ENCODE peak calls at places on chromosome 21, in four cellular contexts. One of them, this sample, is unnamed.

GRCh38 chr21:27513016-27513415 is 546.1 kb upstream of the ADAMTS5 start:
- DNase-seq in colonic mucosa: no peak
- DNase-seq in lower leg skin: no peak
- DNase-seq in psoas muscle: no peak
- DNase-seq in this sample: no peak

GRCh38 chr21:34835526-34835925 is 166.7 kb downstream of the CLIC6 start:
- DNase-seq in colonic mucosa: no peak
- DNase-seq in psoas muscle: peak; percentile 57
- DNase-seq in lower leg skin: peak; percentile 93
- DNase-seq in this sample: no peak

GRCh38 chr21:44846485-44847260 is 26.8 kb downstream of the PTTG1IP start:
- DNase-seq in psoas muscle: peak; percentile 59
- DNase-seq in colonic mucosa: peak; percentile 59
- DNase-seq in lower leg skin: peak; percentile 94
- DNase-seq in this sample: peak; percentile 45

GRCh38 chr21:31282095-31282709 is 61.9 kb downstream of the TIAM1 start:
- DNase-seq in colonic mucosa: no peak
- DNase-seq in psoas muscle: peak; percentile 15
- DNase-seq in lower leg skin: no peak
- DNase-seq in this sample: peak; percentile 35

GRCh38 chr21:43869486-43870325 is 4.7 kb downstream of the AGPAT3 start:
- DNase-seq in colonic mucosa: no peak
- DNase-seq in lower leg skin: no peak
- DNase-seq in psoas muscle: no peak
- DNase-seq in this sample: no peak

GRCh38 chr21:41840880-41841279 is 38.3 kb downstream of the PRDM15 start:
- DNase-seq in psoas muscle: no peak
- DNase-seq in colonic mucosa: no peak
- DNase-seq in lower leg skin: no peak
- DNase-seq in this sample: no peak

GRCh38 chr21:42395910-42396625 is at the start of gene TMPRSS3:
- DNase-seq in colonic mucosa: no peak
- DNase-seq in psoas muscle: no peak
- DNase-seq in lower leg skin: no peak
- DNase-seq in this sample: no peak

GRCh38 chr21:40425981-40426380 is 421.0 kb downstream of the DSCAM start:
- DNase-seq in psoas muscle: no peak
- DNase-seq in lower leg skin: no peak
- DNase-seq in colonic mucosa: no peak
- DNase-seq in this sample: no peak

GRCh38 chr21:21200939-21201610 is 202.9 kb downstream of the NCAM2 start:
- DNase-seq in colonic mucosa: no peak
- DNase-seq in lower leg skin: no peak
- DNase-seq in psoas muscle: no peak
- DNase-seq in this sample: no peak

GRCh38 chr21:35026617-35027557 is 22.2 kb downstream of the RUNX1 start:
- DNase-seq in lower leg skin: peak; percentile 92
- DNase-seq in colonic mucosa: peak; percentile 63
- DNase-seq in psoas muscle: peak; percentile 66
- DNase-seq in this sample: peak; percentile 73

GRCh38 chr21:44439211-44439600 is 16.1 kb upstream of the LRRC3 start:
- DNase-seq in psoas muscle: no peak
- DNase-seq in colonic mucosa: no peak
- DNase-seq in lower leg skin: peak; percentile 60
- DNase-seq in this sample: no peak

GRCh38 chr21:28393279-28393678 is 599.4 kb downstream of the LTN1 start:
- DNase-seq in colonic mucosa: peak; percentile 71
- DNase-seq in psoas muscle: no peak
- DNase-seq in lower leg skin: no peak
- DNase-seq in this sample: peak; percentile 59

GRCh38 chr21:34592120-34592561 is 22.8 kb downstream of the RCAN1 start:
- DNase-seq in lower leg skin: no peak
- DNase-seq in psoas muscle: peak; percentile 27
- DNase-seq in colonic mucosa: peak; percentile 71
- DNase-seq in this sample: peak; percentile 73

DNA sequence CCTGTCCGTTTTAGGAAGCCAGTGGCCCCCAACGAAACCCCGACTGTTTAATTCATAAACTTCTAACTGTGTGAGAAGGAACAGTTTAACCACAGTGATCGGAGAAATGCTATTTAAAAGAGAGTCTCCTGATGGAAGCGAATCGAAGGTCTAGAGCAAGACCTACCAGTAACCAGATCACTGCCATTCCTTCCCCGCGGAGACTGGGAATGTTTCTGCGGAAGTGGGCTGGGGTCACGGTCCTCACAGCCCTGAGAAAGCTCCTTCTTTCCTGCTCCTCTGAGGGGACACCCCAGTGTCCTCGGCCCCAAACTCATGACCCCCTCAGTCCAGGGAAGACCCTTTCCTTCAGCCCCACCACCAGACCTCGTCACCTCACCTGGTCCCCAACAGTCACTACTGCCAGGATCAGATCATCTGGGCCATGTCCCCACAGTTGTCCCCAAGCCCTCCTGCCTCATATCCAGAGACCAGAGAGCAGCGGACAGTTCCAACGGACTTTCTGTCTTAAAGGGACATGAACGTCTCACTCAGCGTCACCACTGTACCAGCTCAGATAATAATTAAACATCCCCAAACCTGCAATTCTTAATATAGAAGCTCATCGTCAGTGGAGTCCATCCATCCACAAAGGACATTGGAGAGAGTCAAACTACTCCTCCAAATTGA is at the start of gene TCP10L:
- DNase-seq in colonic mucosa: no peak
- DNase-seq in lower leg skin: no peak
- DNase-seq in psoas muscle: no peak
- DNase-seq in this sample: no peak
- H3K4me3 ChIP-seq in colonic mucosa: no peak within 1 kb of the TSS
- H3K4me3 ChIP-seq in lower leg skin: no peak within 1 kb of the TSS
- H3K4me3 ChIP-seq in psoas muscle: no peak within 1 kb of the TSS
- H3K4me3 ChIP-seq in this sample: no peak within 1 kb of the TSS

DNA sequence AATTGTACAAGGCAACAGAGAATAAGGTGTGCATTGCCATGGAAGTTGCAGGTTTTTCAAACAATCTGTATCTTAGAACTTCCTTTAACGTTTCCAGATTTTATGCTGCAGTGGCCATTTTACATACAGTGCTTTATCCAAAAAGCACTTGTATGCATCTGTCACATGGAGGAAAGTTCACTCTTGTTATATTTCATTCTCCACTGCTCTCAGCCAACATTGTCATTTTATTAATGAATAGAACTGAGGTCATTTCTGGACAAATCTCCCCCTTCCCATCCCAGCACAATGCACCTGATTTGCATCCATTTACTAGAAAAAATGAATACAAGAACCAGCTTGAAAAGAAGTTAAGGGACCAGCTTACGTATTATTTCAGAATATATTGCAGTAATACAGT is 342.0 kb downstream of the USP25 start:
- DNase-seq in psoas muscle: no peak
- DNase-seq in lower leg skin: no peak
- DNase-seq in colonic mucosa: no peak
- DNase-seq in this sample: no peak
- H3K4me3 ChIP-seq in psoas muscle: no peak overlapping the region
- H3K4me3 ChIP-seq in lower leg skin: no peak overlapping the region
- H3K4me3 ChIP-seq in colonic mucosa: no peak overlapping the region
- H3K4me3 ChIP-seq in this sample: no peak overlapping the region

GRCh38 chr21:45853703-45854342 is 127.7 kb upstream of the COL6A1 start:
- DNase-seq in psoas muscle: no peak
- DNase-seq in colonic mucosa: no peak
- DNase-seq in lower leg skin: peak; percentile 50
- DNase-seq in this sample: no peak

GRCh38 chr21:45855248-45855801 is 126.2 kb upstream of the COL6A1 start:
- DNase-seq in psoas muscle: no peak
- DNase-seq in lower leg skin: peak; percentile 49
- DNase-seq in colonic mucosa: no peak
- DNase-seq in this sample: no peak

GRCh38 chr21:45856422-45856821 is 125.1 kb upstream of the COL6A1 start:
- DNase-seq in psoas muscle: no peak
- DNase-seq in colonic mucosa: no peak
- DNase-seq in lower leg skin: peak; percentile 67
- DNase-seq in this sample: no peak

GRCh38 chr21:45852886-45853400 is 128.6 kb upstream of the COL6A1 start:
- DNase-seq in psoas muscle: no peak
- DNase-seq in colonic mucosa: no peak
- DNase-seq in lower leg skin: peak; percentile 42
- DNase-seq in this sample: no peak

DNA sequence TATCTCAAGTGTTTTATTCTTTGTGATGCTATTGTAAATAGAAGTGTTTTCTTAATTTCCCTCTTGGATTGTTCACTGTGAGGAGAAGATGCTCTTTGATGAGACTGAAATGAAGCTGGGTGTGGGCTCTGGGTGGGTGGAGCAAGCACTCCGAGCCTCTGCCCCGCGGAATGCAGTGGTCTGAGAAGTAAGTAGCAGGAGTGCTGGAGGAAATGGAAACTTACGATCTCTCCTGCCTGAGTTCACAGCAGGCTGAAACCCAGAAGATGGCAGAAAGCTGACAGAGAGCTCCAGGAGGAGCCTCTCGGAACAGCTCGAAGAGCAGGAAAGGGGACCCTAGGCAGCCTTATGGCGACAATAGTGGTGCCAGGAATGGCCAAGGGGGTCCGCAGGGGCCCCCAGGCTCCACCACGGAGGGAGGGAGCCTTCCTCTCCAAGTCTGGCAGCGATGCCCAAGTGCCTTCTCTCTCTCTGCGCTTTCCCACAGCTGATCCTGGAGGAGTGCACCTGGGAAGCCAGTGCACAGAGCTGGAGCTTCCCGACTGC is 126.8 kb upstream of the COL6A1 start:
- DNase-seq in lower leg skin: peak; percentile 49
- DNase-seq in colonic mucosa: no peak
- DNase-seq in psoas muscle: no peak
- DNase-seq in this sample: no peak
- H3K4me3 ChIP-seq in lower leg skin: no peak overlapping the region
- H3K4me3 ChIP-seq in colonic mucosa: no peak overlapping the region
- H3K4me3 ChIP-seq in psoas muscle: no peak overlapping the region
- H3K4me3 ChIP-seq in this sample: no peak overlapping the region

GRCh38 chr21:36478941-36479340 is 981 bp downstream of the CLDN14 start:
- DNase-seq in psoas muscle: no peak
- DNase-seq in lower leg skin: no peak
- DNase-seq in colonic mucosa: no peak
- DNase-seq in this sample: no peak
- H3K4me3 ChIP-seq in psoas muscle: no peak overlapping the region
- H3K4me3 ChIP-seq in lower leg skin: no peak overlapping the region
- H3K4me3 ChIP-seq in colonic mucosa: no peak overlapping the region
- H3K4me3 ChIP-seq in this sample: no peak overlapping the region

DNA sequence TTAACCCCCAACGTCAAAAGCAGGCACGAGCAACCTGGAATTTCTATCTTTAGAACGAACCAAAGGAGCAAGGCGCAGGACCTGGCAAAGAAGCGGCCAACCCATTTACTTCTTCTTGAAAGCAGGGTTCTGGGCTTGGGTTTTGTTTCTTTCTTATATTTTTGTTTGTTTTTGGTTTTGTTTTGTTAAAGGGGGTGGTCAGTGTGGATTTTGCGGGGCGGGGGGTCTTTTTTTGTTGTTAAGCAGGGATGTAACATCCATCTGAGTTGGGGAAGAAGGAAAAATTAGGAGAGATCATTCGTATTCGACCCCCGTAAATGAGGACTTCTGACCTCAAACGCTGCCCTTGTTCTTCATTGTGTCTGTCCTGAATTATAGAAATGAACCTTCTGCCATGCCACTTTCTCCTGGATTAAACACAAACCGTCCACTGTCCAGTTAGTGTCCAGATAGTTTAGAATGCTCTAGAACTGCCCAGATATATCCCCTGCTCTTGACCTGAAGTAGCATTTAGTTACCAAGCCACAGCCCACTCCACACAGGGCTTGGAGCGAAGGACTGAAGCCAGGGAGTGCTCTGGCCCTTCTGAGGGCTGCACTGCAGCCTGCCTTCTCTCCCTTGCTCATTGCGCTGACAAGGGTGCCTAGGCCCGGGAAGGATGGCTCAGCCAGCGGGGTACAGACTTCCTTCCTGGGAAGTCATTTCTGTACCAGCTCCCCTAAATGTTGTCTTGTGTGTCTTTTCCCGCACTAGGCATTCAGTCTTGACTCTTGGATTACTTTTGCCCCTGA is 935 bp upstream of the APP start:
- DNase-seq in colonic mucosa: no peak
- DNase-seq in psoas muscle: no peak
- DNase-seq in lower leg skin: no peak
- DNase-seq in this sample: no peak
- H3K4me3 ChIP-seq in colonic mucosa: peak overlapping the region; percentile 90
- H3K4me3 ChIP-seq in psoas muscle: peak overlapping the region; percentile 77
- H3K4me3 ChIP-seq in lower leg skin: no peak overlapping the region
- H3K4me3 ChIP-seq in this sample: peak overlapping the region; percentile 63

DNA sequence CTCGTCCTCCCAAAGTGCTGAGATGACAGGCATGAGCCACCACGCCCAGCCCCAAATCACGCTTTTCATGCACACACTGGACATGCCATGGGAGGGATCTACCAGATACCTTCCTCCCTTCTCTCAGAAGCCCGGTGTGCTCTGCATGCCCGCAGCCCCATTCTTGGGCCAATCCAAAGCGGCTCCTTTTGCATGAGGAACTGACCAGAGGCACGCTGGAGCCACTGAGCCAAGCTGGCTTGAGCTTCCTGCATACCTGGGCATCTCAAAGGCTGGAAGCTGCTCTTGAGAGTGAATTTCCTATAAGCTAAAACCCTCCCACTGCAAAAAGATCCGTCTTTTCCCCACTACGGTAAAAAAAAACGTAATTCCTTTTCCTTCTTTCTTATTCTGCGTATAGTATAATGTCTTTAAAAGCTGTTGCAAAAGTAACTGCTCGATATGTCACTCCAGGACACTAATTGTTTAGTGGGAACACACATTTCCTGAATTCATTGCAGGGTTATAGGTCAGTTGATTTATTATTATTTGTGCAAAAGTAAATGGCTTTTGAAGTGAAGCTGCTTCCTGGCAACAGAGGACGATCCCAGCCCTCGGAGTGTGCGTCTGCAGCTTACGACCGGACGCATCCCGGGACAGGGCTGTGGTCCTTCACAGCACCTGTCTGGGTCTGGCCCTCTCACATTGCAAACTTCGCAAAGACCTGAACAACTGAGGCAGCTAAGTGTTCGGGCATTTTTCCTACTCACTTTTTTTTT is 61.8 kb upstream of the ETS2 start:
- DNase-seq in psoas muscle: no peak
- DNase-seq in lower leg skin: peak; percentile 66
- DNase-seq in colonic mucosa: no peak
- DNase-seq in this sample: no peak
- H3K4me3 ChIP-seq in psoas muscle: no peak overlapping the region
- H3K4me3 ChIP-seq in lower leg skin: no peak overlapping the region
- H3K4me3 ChIP-seq in colonic mucosa: no peak overlapping the region
- H3K4me3 ChIP-seq in this sample: no peak overlapping the region

DNA sequence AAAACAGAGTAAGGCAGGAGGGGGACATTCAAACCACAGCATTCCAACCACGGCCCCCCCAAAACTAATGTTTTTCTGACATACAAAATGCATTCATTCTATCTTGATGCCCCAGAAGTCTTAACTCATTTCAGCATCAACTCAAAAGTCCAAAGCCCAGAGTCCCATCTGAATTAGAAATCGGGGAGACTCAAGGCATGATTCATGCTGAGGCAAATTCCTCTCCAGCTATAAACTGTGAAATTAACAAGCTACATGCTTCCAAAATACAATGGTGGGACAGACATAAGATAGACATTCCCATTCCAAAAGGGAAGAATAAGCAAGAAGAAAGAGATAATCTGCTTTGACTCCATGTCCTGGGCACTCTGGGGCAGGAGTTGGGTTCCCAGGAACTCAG is 73.9 kb downstream of the KCNJ15 start:
- DNase-seq in colonic mucosa: no peak
- DNase-seq in psoas muscle: no peak
- DNase-seq in lower leg skin: peak; percentile 10
- DNase-seq in this sample: no peak
- H3K4me3 ChIP-seq in colonic mucosa: no peak overlapping the region
- H3K4me3 ChIP-seq in psoas muscle: no peak overlapping the region
- H3K4me3 ChIP-seq in lower leg skin: no peak overlapping the region
- H3K4me3 ChIP-seq in this sample: no peak overlapping the region

GRCh38 chr21:7953058-7953457 is 2568.3 kb upstream of the TPTE start:
- DNase-seq in lower leg skin: no peak
- DNase-seq in colonic mucosa: no peak
- DNase-seq in psoas muscle: no peak
- DNase-seq in this sample: no peak
- H3K4me3 ChIP-seq in lower leg skin: no peak overlapping the region
- H3K4me3 ChIP-seq in colonic mucosa: no peak overlapping the region
- H3K4me3 ChIP-seq in psoas muscle: no peak overlapping the region
- H3K4me3 ChIP-seq in this sample: no peak overlapping the region